ENCODE peak calls at places on chromosomes 12 and 14, in five cellular contexts. C is H1, K is mesenchymal stem cell, X is IMR-90, I is neuronal stem cell. Y is an unnamed sample.

GRCh38 chr14:36974985-36975384 is 197.4 kb downstream of the SLC25A21 start:
- DNase-seq in X (no peak), I (no peak), K (no peak), C (no peak), Y (no peak)

GRCh38 chr12:111404362-111405148 is 1.2 kb upstream of the SH2B3 start:
- DNase-seq in K (peak; percentile 89), X (no peak), I (no peak), C (no peak), Y (peak; percentile 85)

GRCh38 chr14:65210118-65210826 is 108.0 kb upstream of the MAX start:
- DNase-seq in K (peak; percentile 70), C (no peak), I (no peak), X (peak; percentile 29), Y (no peak)

GRCh38 chr14:35835208-35835982 is 9.3 kb downstream of the BRMS1L start:
- DNase-seq in I (no peak), K (no peak), X (no peak), C (no peak), Y (no peak)

GRCh38 chr14:65277580-65278270 is 134.8 kb upstream of the FUT8 start:
- DNase-seq in X (no peak), I (no peak), C (no peak), K (no peak), Y (no peak)

GRCh38 chr12:52254180-52254964 is 20.1 kb upstream of the KRT86 start:
- DNase-seq in C (no peak), K (no peak), I (no peak), X (no peak), Y (no peak)

GRCh38 chr12:25839470-25839869 is 119.0 kb upstream of the RASSF8 start:
- DNase-seq in I (no peak), K (no peak), X (peak; percentile 70), C (no peak), Y (no peak)

GRCh38 chr14:21536395-21537087 is 10.4 kb upstream of the SALL2 start:
- DNase-seq in K (no peak), I (peak; percentile 72), X (no peak), C (peak; percentile 76), Y (peak; percentile 56)

GRCh38 chr12:109459247-109459646 is 17.9 kb downstream of the KCTD10 start:
- DNase-seq in K (peak; percentile 72), X (peak; percentile 89), I (no peak), C (no peak), Y (no peak)

GRCh38 chr14:32588448-32589320 is 259.6 kb downstream of the AKAP6 start:
- DNase-seq in C (no peak), I (peak; percentile 23), X (peak; percentile 65), K (peak; percentile 50), Y (peak; percentile 35)

GRCh38 chr14:44897041-44897843 is 64.5 kb downstream of the KLHL28 start:
- DNase-seq in I (peak; percentile 85), K (peak; percentile 97), C (peak; percentile 86), X (peak; percentile 97), Y (peak; percentile 97)
- H3K18ac ChIP-seq in I (peak overlapping the region; percentile 99), K (peak overlapping the region; percentile 83), C (peak overlapping the region; percentile 72), X (peak overlapping the region; percentile 90), Y (peak overlapping the region; percentile 61)

GRCh38 chr14:52399104-52399503 is 85.0 kb downstream of the PTGER2 start:
- DNase-seq in X (no peak), I (no peak), K (no peak), C (no peak), Y (no peak)
- H2AFZ ChIP-seq in X (no peak overlapping the region), I (no peak overlapping the region), K (no peak overlapping the region), C (peak overlapping the region; percentile 3), Y (no peak overlapping the region)

GRCh38 chr14:94767321-94767878 is 2.5 kb downstream of the GSC start:
- DNase-seq in C (peak; percentile 67), I (no peak), K (no peak), X (no peak), Y (peak; percentile 54)
- H3K18ac ChIP-seq in C (no peak overlapping the region), I (peak overlapping the region; percentile 79), K (no peak overlapping the region), X (no peak overlapping the region), Y (no peak overlapping the region)

DNA sequence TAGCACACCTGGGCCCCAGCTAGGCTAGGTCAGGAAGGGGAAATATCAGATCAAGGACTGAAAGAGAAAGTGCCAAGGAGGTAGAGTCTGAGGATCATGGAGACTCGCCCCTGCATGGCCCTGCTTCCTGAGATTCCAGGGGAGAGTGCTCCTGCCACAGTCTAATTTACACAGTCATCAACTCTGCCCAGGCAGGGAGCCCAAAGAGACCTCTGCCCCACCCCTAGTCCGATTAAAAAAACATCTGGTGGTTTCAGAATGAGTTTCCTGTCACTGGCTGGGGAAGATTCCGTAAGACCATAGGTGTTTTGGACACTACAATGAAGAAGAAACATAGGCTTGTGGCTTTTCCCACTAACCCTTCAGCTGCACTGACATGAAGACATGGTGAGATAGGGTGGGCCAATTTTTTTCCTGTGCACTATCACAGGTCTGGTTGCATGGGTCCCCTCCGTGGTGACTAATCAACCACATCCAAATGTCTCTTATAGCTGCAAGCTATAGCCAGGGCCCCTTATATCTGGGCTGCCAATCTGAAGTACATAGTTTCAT is 31.5 kb upstream of the GZMB start:
- DNase-seq in K (no peak), C (no peak), I (no peak), X (no peak), Y (no peak)
- H2AFZ ChIP-seq in K (no peak overlapping the region), C (no peak overlapping the region), I (no peak overlapping the region), X (no peak overlapping the region), Y (no peak overlapping the region)

DNA sequence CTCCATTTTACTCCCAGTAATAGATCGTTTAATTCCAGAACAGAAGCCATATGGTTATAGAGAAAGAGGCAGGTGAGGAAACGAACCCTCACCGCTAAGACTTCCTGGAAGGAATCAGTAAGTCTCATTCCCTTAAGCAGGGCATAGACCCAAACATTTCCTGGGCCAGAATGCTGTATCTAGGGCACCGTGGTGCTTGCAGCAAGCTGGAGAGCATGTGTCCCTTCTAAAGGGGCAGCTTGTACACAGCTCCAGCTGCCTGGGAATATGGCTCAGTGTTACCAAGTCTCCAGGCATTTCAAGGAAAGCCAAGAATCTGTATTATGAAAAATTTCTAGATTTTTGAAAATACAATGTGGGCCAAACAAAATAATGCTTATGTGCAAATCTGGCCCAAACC is 73.4 kb downstream of the PPM1H start:
- DNase-seq in I (no peak), X (no peak), K (no peak), C (no peak), Y (no peak)
- H3K18ac ChIP-seq in I (no peak overlapping the region), X (peak overlapping the region; percentile 64), K (no peak overlapping the region), C (no peak overlapping the region), Y (no peak overlapping the region)

GRCh38 chr14:100688598-100689499 is 37.8 kb upstream of the DLK1 start:
- DNase-seq in I (no peak), X (peak; percentile 82), C (no peak), K (peak; percentile 82), Y (no peak)

GRCh38 chr14:100688051-100688450 is 38.6 kb upstream of the DLK1 start:
- DNase-seq in I (no peak), K (no peak), X (no peak), C (no peak), Y (no peak)

GRCh38 chr14:100687386-100687785 is 39.3 kb upstream of the DLK1 start:
- DNase-seq in C (no peak), I (no peak), K (no peak), X (no peak), Y (no peak)

GRCh38 chr14:100684961-100685360 is 41.7 kb upstream of the DLK1 start:
- DNase-seq in X (no peak), K (no peak), I (no peak), C (no peak), Y (no peak)

DNA sequence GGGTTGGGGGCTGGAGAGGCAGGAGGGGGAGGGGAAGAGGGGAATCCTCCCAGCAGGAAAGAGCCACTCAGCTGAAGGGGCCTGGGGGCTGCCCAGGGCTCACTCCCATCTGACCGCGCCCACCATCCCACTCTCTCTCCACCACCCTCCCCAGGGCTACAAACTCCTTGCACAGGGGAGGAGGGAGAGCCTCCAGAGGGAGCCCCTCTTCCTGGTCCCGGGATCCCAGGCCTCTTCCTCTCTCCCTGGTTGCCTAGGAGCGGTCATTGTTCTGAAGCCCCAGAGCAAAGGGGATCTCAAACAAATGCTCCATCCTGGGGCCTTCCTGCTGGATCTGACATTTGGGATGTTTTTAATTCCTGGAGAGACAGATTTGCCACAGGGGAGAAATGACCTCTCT is 39.8 kb upstream of the DLK1 start:
- DNase-seq in I (no peak), C (no peak), X (no peak), K (no peak), Y (no peak)
- H2AFZ ChIP-seq in I (peak overlapping the region; percentile 64), C (no peak overlapping the region), X (no peak overlapping the region), K (no peak overlapping the region), Y (no peak overlapping the region)

GRCh38 chr14:71538949-71539659 is 393.1 kb upstream of the RGS6 start:
- DNase-seq in K (no peak), C (no peak), X (peak; percentile 12), I (no peak), Y (no peak)
- H3K18ac ChIP-seq in K (no peak overlapping the region), C (no peak overlapping the region), X (no peak overlapping the region), I (no peak overlapping the region), Y (no peak overlapping the region)

DNA sequence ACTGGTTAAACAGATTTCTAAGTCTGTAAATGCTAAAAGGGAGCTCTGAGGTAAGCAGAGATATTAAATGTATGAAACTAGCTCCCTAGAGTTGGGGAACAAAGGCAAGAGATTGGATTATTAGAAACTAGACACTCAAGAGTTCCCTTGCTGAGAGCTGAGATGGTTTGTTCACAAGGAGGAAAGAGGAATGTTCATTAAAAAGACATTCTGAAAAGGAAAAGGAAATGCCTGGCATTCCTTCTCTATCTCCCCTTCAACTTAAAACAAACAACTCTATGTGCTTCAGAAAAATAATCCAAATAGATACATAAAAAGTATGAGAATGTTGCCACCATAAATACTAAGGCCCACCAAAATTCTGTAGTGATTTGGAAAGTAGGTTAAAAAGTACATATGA is 73.7 kb downstream of the GALNT4 start:
- DNase-seq in X (peak; percentile 76), K (peak; percentile 57), I (no peak), C (no peak), Y (no peak)
- H2AFZ ChIP-seq in X (no peak overlapping the region), K (no peak overlapping the region), I (peak overlapping the region; percentile 82), C (no peak overlapping the region), Y (no peak overlapping the region)